ENCODE peak calls at places on chromosomes 12 and 14, in seven cellular contexts. Q is WERI-Rb-1, S is neural progenitor cell, K is HFF-Myc, Y is AG09309, B is lower leg skin, L is ascending aorta. J is an unnamed sample.

GRCh38 chr12:113239288-113239771 is 18.1 kb downstream of the TPCN1 start:
- DNase-seq in Q (no peak), L (no peak), K (no peak), S (no peak), Y (no peak), B (no peak), J (no peak)

GRCh38 chr12:89706551-89707348 is 1.9 kb downstream of the ATP2B1 start:
- DNase-seq in Y (no peak), B (no peak), Q (peak), K (no peak), L (no peak), S (peak), J (no peak)

GRCh38 chr14:79383031-79383430 is 828.3 kb downstream of the DIO2 start:
- DNase-seq in B (no peak), S (no peak), Q (no peak), L (no peak), K (no peak), Y (no peak), J (no peak)

GRCh38 chr14:26528415-26529182 is 69.2 kb downstream of the NOVA1 start:
- DNase-seq in K (no peak), B (peak), L (no peak), Q (no peak), S (no peak), Y (no peak), J (no peak)

GRCh38 chr12:7116196-7116595 is 7.2 kb upstream of the C1RL start:
- DNase-seq in Q (no peak), B (no peak), K (no peak), S (no peak), Y (no peak), L (no peak), J (no peak)

GRCh38 chr14:56002876-56003625 is 115.2 kb upstream of the PELI2 start:
- DNase-seq in Q (no peak), B (no peak), K (no peak), L (no peak), S (peak), Y (no peak), J (no peak)

GRCh38 chr14:105152794-105153241 is 15.8 kb downstream of the JAG2 start:
- DNase-seq in Y (no peak), Q (no peak), B (no peak), K (no peak), L (no peak), S (no peak), J (no peak)

GRCh38 chr12:26010293-26010821 is 51.9 kb downstream of the RASSF8 start:
- DNase-seq in Q (peak), Y (no peak), L (no peak), B (no peak), K (peak), S (peak), J (no peak)

GRCh38 chr14:68692916-68693771 is 99.7 kb downstream of the ZFP36L1 start:
- DNase-seq in Y (peak), Q (no peak), B (no peak), K (no peak), S (no peak), L (no peak), J (no peak)

GRCh38 chr14:94028450-94028826 is 2.3 kb downstream of the OTUB2 start:
- DNase-seq in B (no peak), Y (no peak), S (peak), Q (no peak), L (no peak), K (no peak), J (no peak)

GRCh38 chr12:109111775-109112491 is 4.5 kb upstream of the ACACB start:
- DNase-seq in Q (peak), B (peak), S (peak), K (no peak), Y (no peak), L (no peak), J (no peak)

GRCh38 chr12:122860052-122860853 is 25.0 kb downstream of the HIP1R start:
- DNase-seq in S (peak), Q (peak), K (no peak), B (peak), L (no peak), Y (no peak), J (peak)

GRCh38 chr12:47901285-47902093 is 3.3 kb downstream of the VDR start:
- DNase-seq in L (no peak), Y (no peak), Q (no peak), S (no peak), K (no peak), B (no peak), J (no peak)

GRCh38 chr12:31019561-31020308 is 53.9 kb upstream of the DDX11 start:
- DNase-seq in K (no peak), S (no peak), B (no peak), L (no peak), Y (no peak), Q (no peak), J (no peak)

GRCh38 chr12:112149596-112149995 is 24.2 kb downstream of the TRAFD1 start:
- DNase-seq in Q (no peak), K (no peak), S (no peak), Y (no peak), B (no peak), L (no peak), J (no peak)

GRCh38 chr12:14167005-14167628 is 185.7 kb upstream of the GRIN2B start:
- DNase-seq in Y (peak), Q (peak), K (peak), B (peak), L (no peak), S (peak), J (peak)

GRCh38 chr12:92363295-92364146 is 217.9 kb upstream of the BTG1 start:
- DNase-seq in B (peak), L (no peak), S (no peak), Q (no peak), K (peak), Y (no peak), J (no peak)

GRCh38 chr14:60655898-60656754 is 6.8 kb upstream of the SIX1 start:
- DNase-seq in B (no peak), S (peak), Q (no peak), K (no peak), L (no peak), Y (no peak), J (no peak)

GRCh38 chr14:87332001-87332400 is 661.0 kb downstream of the GALC start:
- DNase-seq in B (no peak), L (no peak), Y (no peak), Q (no peak), K (peak), S (no peak), J (no peak)

GRCh38 chr12:52280319-52280795 is 5.9 kb downstream of the KRT86 start:
- DNase-seq in L (peak), Q (no peak), K (peak), S (no peak), B (peak), Y (peak), J (no peak)

GRCh38 chr12:24227550-24227949 is 278.1 kb upstream of the SOX5 start:
- DNase-seq in S (no peak), L (no peak), B (no peak), K (no peak), Q (no peak), Y (no peak), J (no peak)

GRCh38 chr12:59803735-59804134 is 207.9 kb downstream of the SLC16A7 start:
- DNase-seq in Y (no peak), Q (no peak), L (no peak), K (no peak), B (no peak), S (no peak), J (no peak)

DNA sequence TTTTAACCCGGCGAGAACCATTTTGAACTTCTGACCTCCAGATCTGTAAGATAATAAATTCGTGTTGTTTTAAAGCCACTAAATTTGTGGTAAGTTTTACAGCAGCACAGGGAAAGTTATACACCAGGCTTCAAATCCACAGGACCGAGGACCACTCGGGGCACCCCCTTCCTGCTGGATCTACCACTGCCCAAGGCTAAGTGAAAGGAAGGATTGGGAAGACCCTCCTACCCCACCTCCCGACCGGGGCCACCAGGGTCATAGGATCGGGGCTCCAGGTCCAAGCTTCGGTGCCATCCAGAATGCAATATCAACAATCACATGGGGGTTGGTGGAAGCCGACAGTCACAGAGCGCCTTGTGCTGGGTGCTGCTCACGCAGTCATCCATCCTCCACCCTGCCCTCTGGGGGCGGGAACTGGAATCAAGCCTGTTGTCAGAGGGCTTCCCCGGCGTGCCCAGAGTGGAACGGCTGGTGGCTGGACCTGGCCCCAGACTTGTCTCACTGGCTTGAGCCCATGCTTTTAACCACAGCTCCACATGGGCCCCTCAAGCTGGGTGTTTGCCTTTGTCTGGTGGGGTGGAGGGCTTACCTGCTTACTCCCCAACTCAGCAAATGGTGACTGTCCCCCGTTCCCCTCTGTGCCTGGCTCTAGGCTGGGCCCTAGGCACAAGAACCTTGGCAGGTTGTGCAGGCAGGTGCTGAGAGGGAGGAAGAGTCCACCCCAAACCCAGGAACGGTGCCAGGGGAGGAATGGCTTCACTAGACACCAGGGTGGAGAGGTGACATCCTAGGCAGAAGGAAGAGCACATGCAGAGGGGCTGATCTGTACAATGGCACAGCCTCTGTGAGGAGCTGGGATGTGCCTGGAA is 180.3 kb upstream of the RTL1 start:
- DNase-seq in K (no peak), S (peak), B (peak), Y (no peak), Q (peak), L (no peak), J (no peak)
- TF ChIP-seq CTCF in K (peak), S (peak), B (no peak), Y (peak), Q (peak), L (no peak), J (peak)

GRCh38 chr12:107891967-107892366 is 117.5 kb downstream of the ASCL4 start:
- DNase-seq in Q (peak), L (no peak), S (peak), B (no peak), Y (no peak), K (no peak), J (no peak)
- TF ChIP-seq CTCF in Q (peak), L (no peak), S (peak), B (no peak), Y (peak), K (peak), J (peak)

GRCh38 chr12:120771097-120771496 is 45.5 kb downstream of the ACADS start:
- DNase-seq in S (peak), B (no peak), Q (no peak), Y (no peak), K (no peak), L (no peak), J (no peak)

GRCh38 chr12:120774169-120774916 is 48.7 kb downstream of the ACADS start:
- DNase-seq in L (no peak), Y (no peak), B (no peak), Q (no peak), K (no peak), S (no peak), J (no peak)

GRCh38 chr12:120775862-120776552 is 50.4 kb downstream of the ACADS start:
- DNase-seq in Q (no peak), B (no peak), Y (no peak), S (no peak), K (no peak), L (no peak), J (no peak)
- TF ChIP-seq CTCF in Q (no peak), B (no peak), Y (peak), S (peak), K (no peak), L (no peak), J (peak)

GRCh38 chr12:29610473-29611174 is 113.1 kb upstream of the OVCH1 start:
- DNase-seq in K (no peak), Q (no peak), Y (no peak), B (no peak), L (no peak), S (no peak), J (no peak)

GRCh38 chr12:29609431-29610215 is 112.1 kb upstream of the OVCH1 start:
- DNase-seq in B (no peak), K (no peak), L (no peak), Y (no peak), Q (no peak), S (no peak), J (no peak)

GRCh38 chr12:29612912-29613311 is 115.4 kb upstream of the OVCH1 start:
- DNase-seq in K (no peak), L (no peak), Q (no peak), B (no peak), Y (no peak), S (no peak), J (no peak)

GRCh38 chr12:29614926-29615325 is 117.4 kb upstream of the OVCH1 start:
- DNase-seq in S (no peak), L (no peak), Y (no peak), B (no peak), K (no peak), Q (no peak), J (no peak)

DNA sequence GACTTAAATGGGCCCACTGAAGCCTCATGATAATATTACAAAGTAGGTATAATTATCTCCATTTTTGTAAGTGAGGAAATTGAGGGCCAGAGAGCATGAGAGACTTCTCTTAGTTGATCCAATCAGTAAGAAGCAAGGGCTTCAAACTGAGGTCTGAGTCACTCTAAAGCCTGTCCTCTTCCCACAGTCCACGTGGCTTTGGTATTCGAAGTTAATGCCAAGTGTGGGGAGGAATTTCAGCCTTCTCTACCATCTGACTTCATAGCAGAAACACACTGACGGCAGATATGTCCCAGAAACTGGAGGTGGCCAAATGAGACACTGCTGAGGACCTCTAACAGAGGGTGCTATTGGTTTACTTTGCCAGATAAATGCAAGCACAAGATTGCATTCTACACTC is 114.4 kb upstream of the OVCH1 start:
- DNase-seq in K (no peak), B (no peak), Q (no peak), Y (no peak), L (no peak), S (no peak), J (no peak)
- TF ChIP-seq CTCF in K (no peak), B (no peak), Q (no peak), Y (no peak), L (no peak), S (no peak), J (no peak)

DNA sequence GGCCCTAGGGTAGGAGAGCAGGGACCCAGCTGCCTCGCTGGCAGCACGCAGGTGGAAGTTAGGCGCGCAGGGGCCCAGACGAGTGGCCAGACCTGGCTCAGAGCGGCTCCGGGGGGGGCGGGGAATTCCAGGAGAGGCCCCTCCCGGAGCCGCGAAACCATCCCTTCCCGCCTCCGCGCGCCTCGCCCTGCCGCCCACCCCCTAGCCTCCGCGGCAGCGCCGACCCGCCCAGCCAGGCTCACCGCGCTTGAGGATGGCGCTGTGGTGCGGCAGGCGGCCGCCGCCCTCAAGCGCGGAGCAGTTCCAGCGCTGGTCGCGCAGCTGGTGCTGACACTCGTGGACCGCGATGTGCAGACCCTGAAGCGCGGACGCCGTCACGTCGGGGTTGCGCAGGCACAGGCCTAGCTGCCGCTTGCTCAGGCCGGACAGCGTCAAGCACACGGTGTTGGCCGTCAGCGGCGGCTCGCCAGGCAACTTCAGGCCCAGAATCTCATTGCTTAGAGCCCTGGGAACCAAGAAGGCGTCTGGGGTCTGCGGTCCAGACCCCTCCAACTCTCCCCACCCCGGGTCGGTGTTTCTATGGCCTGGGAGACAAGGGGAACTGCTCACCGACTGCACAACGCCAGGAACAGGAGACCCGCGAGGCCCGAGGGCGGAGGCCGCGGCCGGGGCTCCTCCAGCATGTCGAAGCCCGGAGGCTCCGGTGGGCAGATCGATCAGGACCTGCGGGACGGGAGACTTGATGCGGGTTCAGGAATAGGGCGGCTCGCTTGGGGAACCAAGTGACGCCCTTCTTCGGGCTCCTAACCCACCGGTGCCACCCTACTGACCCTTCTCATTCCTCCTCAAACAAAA is 1.5 kb downstream of the WNT10B start:
- DNase-seq in Q (no peak), L (no peak), K (no peak), B (no peak), S (peak), Y (no peak), J (no peak)
- TF ChIP-seq CTCF in Q (no peak), L (no peak), K (no peak), B (no peak), S (peak), Y (no peak), J (peak)

DNA sequence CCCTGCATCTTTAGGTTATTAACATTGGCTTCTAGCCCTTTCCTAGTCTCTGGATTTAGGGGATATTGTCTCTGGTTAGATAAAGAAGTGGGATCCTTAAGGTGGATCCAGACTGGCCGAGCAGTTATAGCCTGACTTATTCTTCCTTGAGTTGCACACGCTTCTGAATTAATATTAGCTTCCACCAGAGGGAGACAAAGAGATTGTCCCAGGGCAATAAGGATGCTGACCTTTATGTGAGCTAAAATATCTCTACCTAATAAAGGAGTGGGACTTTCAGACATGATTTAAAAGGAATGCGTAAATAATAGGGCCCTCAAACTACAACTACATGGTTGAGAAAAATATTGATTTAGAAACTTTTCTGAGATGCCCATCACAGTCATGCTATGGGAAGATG is 139.7 kb downstream of the SLCO1B3 start:
- DNase-seq in K (no peak), L (no peak), B (no peak), Q (no peak), Y (no peak), S (peak), J (no peak)
- TF ChIP-seq CTCF in K (no peak), L (no peak), B (no peak), Q (peak), Y (peak), S (peak), J (peak)

GRCh38 chr14:51094901-51095853 is at the start of gene TRIM9:
- DNase-seq in Y (peak), L (peak), K (peak), B (peak), Q (peak), S (peak), J (peak)

GRCh38 chr14:51092965-51093364 is 1.9 kb downstream of the TRIM9 start:
- DNase-seq in K (no peak), B (no peak), S (no peak), L (no peak), Q (no peak), Y (no peak), J (no peak)

GRCh38 chr14:51095854-51096823 is 1.2 kb upstream of the TRIM9 start:
- DNase-seq in B (peak), S (peak), L (no peak), K (no peak), Q (peak), Y (no peak), J (no peak)

GRCh38 chr14:51094282-51094821 is 553 bp downstream of the TRIM9 start:
- DNase-seq in Q (peak), S (peak), B (no peak), Y (no peak), L (no peak), K (no peak), J (no peak)

GRCh38 chr14:51093371-51094281 is 1.3 kb downstream of the TRIM9 start:
- DNase-seq in Y (no peak), B (no peak), Q (peak), K (no peak), S (peak), L (no peak), J (peak)
- TF ChIP-seq CTCF in Y (no peak), B (no peak), Q (peak), K (peak), S (peak), L (no peak), J (peak)

GRCh38 chr12:79420146-79420618 is 270.6 kb downstream of the PAWR start:
- DNase-seq in Y (peak), K (peak), B (no peak), L (no peak), Q (no peak), S (peak), J (no peak)
- TF ChIP-seq CTCF in Y (peak), K (peak), B (no peak), L (peak), Q (peak), S (peak), J (peak)

DNA sequence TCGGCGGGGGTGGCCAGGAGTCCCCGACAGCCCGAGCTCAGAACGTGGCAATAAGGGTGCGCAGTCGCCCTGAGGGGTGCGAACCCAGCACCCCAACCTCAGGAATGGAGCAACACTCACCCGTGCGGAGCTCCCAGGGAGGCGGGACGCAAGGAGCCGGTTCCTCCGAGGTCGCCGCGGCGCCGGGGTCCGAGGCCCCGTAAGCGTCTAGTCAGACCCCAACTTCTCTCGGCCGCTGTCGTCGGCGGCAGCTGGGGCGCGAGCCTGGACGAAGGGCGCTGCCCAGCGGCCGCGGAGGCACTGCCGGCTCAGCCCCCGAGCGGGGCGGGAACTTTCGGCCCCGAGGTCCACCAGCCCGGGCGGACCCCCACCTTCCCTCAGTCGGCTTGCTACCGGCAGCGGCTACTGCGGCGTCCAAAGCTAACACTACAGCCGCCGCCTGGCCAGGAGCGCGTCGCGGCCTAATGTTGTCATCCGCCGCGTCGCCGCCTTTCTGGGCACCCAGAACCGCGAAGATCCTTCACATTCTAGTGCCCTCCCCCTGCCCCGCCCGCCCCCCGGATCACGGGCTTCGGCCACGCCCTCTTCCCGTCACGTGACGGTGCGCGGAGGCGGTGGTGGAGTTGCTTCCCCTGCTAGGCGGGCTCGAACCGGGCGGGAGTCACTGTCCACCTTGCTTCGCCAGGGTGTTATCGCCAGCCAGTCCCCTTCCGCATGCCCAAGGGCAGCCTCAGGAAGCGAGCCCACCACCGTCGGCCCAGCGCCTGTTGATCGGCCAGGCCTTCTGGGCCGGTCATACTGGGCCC is at the start of gene OSBPL8:
- DNase-seq in S (peak), B (peak), Y (peak), K (peak), Q (peak), L (peak), J (peak)
- TF ChIP-seq CTCF in S (peak), B (no peak), Y (no peak), K (no peak), Q (peak), L (peak), J (peak)

GRCh38 chr12:57521475-57522018 is 1.1 kb upstream of the MBD6 start:
- DNase-seq in Q (peak), L (no peak), B (peak), Y (no peak), S (peak), K (no peak), J (no peak)
- TF ChIP-seq CTCF in Q (peak), L (no peak), B (no peak), Y (no peak), S (peak), K (no peak), J (no peak)

J was measured in progenitor cell of endocrine pancreas.